ENCODE peak calls at places on chromosome 1, in four cellular contexts. X, U, A and P are unnamed samples.

GRCh38 chr1:62573675-62574074 is 23.6 kb upstream of the ANGPTL3 start:
- DNase-seq in X (no peak), U (no peak), A (no peak), P (no peak)

GRCh38 chr1:110756506-110756905 is 81.8 kb upstream of the KCNA3 start:
- DNase-seq in A (no peak), X (no peak), U (no peak), P (no peak)

GRCh38 chr1:44590475-44590874 is 83.8 kb downstream of the TMEM53 start:
- DNase-seq in A (no peak), X (no peak), U (no peak), P (no peak)

GRCh38 chr1:93716974-93717373 is 35.3 kb upstream of the BCAR3 start:
- DNase-seq in X (no peak), A (no peak), U (peak), P (no peak)

GRCh38 chr1:163826500-163826899 is 504.7 kb downstream of the NUF2 start:
- DNase-seq in A (no peak), X (no peak), U (no peak), P (no peak)

GRCh38 chr1:156838972-156839371 is 19.9 kb downstream of the INSRR start:
- DNase-seq in A (no peak), U (no peak), X (no peak), P (no peak)

GRCh38 chr1:89896105-89896942 is 75.5 kb downstream of the LRRC8D start:
- DNase-seq in A (no peak), U (no peak), X (no peak), P (no peak)

GRCh38 chr1:207088731-207089626 is at the start of gene C4BPB:
- DNase-seq in U (peak), A (no peak), X (no peak), P (no peak)

GRCh38 chr1:207866471-207867135 is 44.3 kb downstream of the CD34 start:
- DNase-seq in X (no peak), A (no peak), U (no peak), P (no peak)

GRCh38 chr1:230459463-230459862 is 33.3 kb upstream of the PGBD5 start:
- DNase-seq in U (peak), A (no peak), X (peak), P (no peak)

GRCh38 chr1:65476327-65476726 is 55.9 kb downstream of the LEPR start:
- DNase-seq in X (no peak), A (no peak), U (no peak), P (no peak)

DNA sequence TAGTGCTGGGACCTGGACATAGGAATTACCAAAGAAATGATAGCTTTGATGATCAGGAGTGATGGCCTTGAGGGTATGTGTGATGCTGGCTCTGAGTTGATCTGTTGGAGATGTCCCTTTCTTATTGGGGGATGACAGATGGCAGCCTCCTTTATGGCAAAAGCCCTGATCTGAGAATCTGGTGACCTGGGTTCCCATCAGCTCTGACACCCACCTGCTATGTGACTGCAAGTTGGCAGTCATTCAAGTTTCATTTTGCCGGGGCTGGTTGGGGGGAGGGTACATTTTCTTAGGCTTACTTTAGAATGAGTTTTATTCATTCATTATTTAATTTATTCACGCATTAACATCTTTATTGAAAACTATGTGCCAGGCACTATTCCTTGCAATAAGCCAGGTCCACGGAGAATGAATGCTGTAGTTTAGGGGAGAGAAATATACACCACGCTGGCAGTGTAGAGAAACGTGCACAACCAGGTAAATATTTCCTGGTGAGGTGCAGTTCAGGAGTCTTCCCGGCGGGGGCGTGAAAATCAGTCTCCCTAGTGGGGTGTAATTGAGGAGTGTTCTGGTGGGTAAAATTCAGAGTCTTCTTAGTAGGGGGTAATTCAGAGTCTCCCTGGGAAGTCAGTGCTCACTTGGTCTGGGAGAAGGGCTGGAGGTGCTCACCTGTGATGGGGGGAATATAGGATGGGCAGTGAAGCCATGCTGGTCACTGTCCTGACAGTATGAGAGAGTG is 401.3 kb downstream of the CAMTA1 start:
- DNase-seq in A (no peak), X (no peak), U (no peak), P (no peak)
- TF ChIP-seq CTCF in A (no peak), X (no peak), U (no peak), P (no peak)

GRCh38 chr1:68459091-68459490 is 9.3 kb upstream of the RPE65 start:
- DNase-seq in X (no peak), U (no peak), A (no peak), P (no peak)

GRCh38 chr1:68449901-68450300 is at the start of gene RPE65:
- DNase-seq in U (peak), A (no peak), X (peak), P (no peak)

GRCh38 chr1:68453060-68453665 is 3.4 kb upstream of the RPE65 start:
- DNase-seq in U (peak), X (peak), A (no peak), P (no peak)

GRCh38 chr1:68456207-68456606 is 6.5 kb upstream of the RPE65 start:
- DNase-seq in U (peak), A (no peak), X (no peak), P (no peak)

GRCh38 chr1:68454534-68454933 is 4.8 kb upstream of the RPE65 start:
- DNase-seq in U (no peak), A (no peak), X (no peak), P (no peak)
- TF ChIP-seq CTCF in U (peak), A (no peak), X (no peak), P (no peak)

DNA sequence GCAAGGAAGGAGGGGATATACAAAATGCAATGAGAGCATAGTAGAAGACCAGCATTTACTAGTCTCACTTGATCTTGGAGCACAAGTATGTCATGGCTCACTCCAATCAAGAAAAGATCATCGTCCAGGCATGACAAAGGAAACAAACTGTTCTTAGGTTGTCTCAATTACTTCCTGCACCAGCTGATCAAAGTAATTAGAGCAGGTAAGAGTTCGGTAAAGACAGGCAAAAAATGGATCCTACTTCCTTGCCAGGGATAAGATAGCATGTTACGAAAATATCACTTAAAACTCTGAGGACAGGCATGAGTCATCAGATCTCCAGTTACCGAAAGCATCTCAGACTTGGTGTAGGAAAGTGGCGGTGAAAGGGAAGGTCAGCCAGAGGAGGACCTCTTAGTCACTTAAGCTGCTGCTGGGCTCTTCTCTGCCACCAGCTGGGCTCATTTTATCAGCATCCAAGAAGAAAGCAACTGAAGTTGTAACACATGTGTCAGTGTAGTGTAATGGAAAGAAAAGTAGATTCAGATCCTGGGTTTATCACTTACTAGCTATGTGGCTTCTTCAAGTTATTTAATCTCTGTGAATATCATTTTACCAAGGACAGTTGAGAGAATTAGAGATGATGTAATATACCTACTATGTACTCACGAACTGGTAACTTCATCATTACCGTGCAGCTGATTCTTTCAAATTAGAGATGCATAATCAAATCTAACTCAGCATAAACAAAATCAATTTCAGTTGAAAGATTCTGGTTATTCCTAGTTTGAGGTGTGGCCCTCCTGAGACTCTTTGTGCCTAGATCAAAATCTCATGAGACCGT is 46.8 kb downstream of the XCL1 start:
- DNase-seq in X (peak), U (peak), A (peak), P (peak)
- TF ChIP-seq CTCF in X (no peak), U (no peak), A (no peak), P (no peak)

GRCh38 chr1:28036431-28036830 is 52.0 kb downstream of the EYA3 start:
- DNase-seq in U (no peak), X (no peak), A (no peak), P (no peak)
- TF ChIP-seq CTCF in U (no peak), X (no peak), A (no peak), P (no peak)

DNA sequence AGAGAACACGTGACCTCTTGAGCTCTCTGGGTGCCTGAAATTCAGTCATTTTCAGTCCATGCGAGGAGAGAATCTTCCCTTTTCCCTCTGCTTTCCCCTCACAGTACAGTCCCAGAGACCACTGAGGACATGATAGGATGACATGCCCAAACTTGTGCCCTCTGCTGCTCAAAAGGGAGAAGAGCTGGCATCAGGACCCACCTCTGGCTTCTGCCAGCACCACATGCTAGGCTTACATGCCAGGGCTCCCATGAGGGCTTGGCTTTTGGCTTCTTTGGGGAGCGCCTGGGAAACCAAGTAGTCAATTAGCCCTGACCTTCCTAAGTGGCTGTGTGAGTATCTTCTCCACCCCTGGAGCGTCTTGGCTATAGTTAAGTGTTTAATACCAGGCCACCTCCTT is 13.8 kb upstream of the KCNQ4 start:
- DNase-seq in A (no peak), U (no peak), X (no peak), P (no peak)
- TF ChIP-seq CTCF in A (peak), U (peak), X (peak), P (peak)

GRCh38 chr1:212586429-212587303 is 21.9 kb upstream of the ATF3 start:
- DNase-seq in U (peak), A (no peak), X (no peak), P (no peak)
- TF ChIP-seq CTCF in U (no peak), A (no peak), X (no peak), P (no peak)